ENCODE peak calls at places on chromosome 14, in ten cellular contexts. One of them, this sample, is unnamed.

GRCh38 chr14:75831455-75831854 is 150.3 kb downstream of the TGFB3 start:
- DNase-seq in endothelial cell: no peak
- DNase-seq in Calu3: peak
- DNase-seq in endodermal cell: no peak
- DNase-seq in omental fat pad: no peak
- DNase-seq in GM13977: no peak
- DNase-seq in HCT116: no peak
- DNase-seq in MM.1S: no peak
- DNase-seq in neural progenitor cell: no peak
- DNase-seq in GM20000: no peak
- DNase-seq in this sample: no peak

GRCh38 chr14:104319489-104320241 is 181.3 kb downstream of the KIF26A start:
- DNase-seq in endothelial cell: peak
- DNase-seq in Calu3: no peak
- DNase-seq in endodermal cell: peak
- DNase-seq in omental fat pad: no peak
- DNase-seq in GM13977: no peak
- DNase-seq in HCT116: no peak
- DNase-seq in MM.1S: no peak
- DNase-seq in neural progenitor cell: no peak
- DNase-seq in GM20000: no peak
- DNase-seq in this sample: no peak

GRCh38 chr14:76773188-76773885 is 12.1 kb downstream of the VASH1 start:
- DNase-seq in endothelial cell: no peak
- DNase-seq in Calu3: peak
- DNase-seq in endodermal cell: peak
- DNase-seq in omental fat pad: no peak
- DNase-seq in GM13977: no peak
- DNase-seq in HCT116: no peak
- DNase-seq in MM.1S: no peak
- DNase-seq in neural progenitor cell: no peak
- DNase-seq in GM20000: no peak
- DNase-seq in this sample: no peak

GRCh38 chr14:92599786-92600185 is 86.2 kb downstream of the RIN3 start:
- DNase-seq in endothelial cell: no peak
- DNase-seq in Calu3: no peak
- DNase-seq in endodermal cell: no peak
- DNase-seq in omental fat pad: no peak
- DNase-seq in GM13977: no peak
- DNase-seq in HCT116: no peak
- DNase-seq in MM.1S: no peak
- DNase-seq in neural progenitor cell: no peak
- DNase-seq in GM20000: no peak
- DNase-seq in this sample: no peak

GRCh38 chr14:33809456-33809855 is 141.4 kb downstream of the EGLN3 start:
- DNase-seq in endothelial cell: no peak
- DNase-seq in Calu3: no peak
- DNase-seq in endodermal cell: no peak
- DNase-seq in omental fat pad: no peak
- DNase-seq in GM13977: no peak
- DNase-seq in HCT116: no peak
- DNase-seq in MM.1S: no peak
- DNase-seq in neural progenitor cell: no peak
- DNase-seq in GM20000: no peak
- DNase-seq in this sample: no peak

GRCh38 chr14:68291820-68292219 is 472.2 kb downstream of the RAD51B start:
- DNase-seq in endothelial cell: no peak
- DNase-seq in Calu3: no peak
- DNase-seq in endodermal cell: peak
- DNase-seq in omental fat pad: no peak
- DNase-seq in GM13977: no peak
- DNase-seq in HCT116: peak
- DNase-seq in MM.1S: no peak
- DNase-seq in neural progenitor cell: no peak
- DNase-seq in GM20000: no peak
- DNase-seq in this sample: no peak

GRCh38 chr14:101499513-101499912 is 61.8 kb upstream of the DIO3 start:
- DNase-seq in endothelial cell: no peak
- DNase-seq in Calu3: no peak
- DNase-seq in endodermal cell: peak
- DNase-seq in omental fat pad: no peak
- DNase-seq in GM13977: no peak
- DNase-seq in HCT116: no peak
- DNase-seq in MM.1S: no peak
- DNase-seq in neural progenitor cell: no peak
- DNase-seq in GM20000: no peak
- DNase-seq in this sample: no peak

GRCh38 chr14:32383337-32384009 is 54.4 kb downstream of the AKAP6 start:
- DNase-seq in endothelial cell: no peak
- DNase-seq in Calu3: no peak
- DNase-seq in endodermal cell: no peak
- DNase-seq in omental fat pad: no peak
- DNase-seq in GM13977: no peak
- DNase-seq in HCT116: no peak
- DNase-seq in MM.1S: no peak
- DNase-seq in neural progenitor cell: no peak
- DNase-seq in GM20000: no peak
- DNase-seq in this sample: no peak

GRCh38 chr14:68584786-68585185 is 208.1 kb downstream of the ZFP36L1 start:
- DNase-seq in endothelial cell: no peak
- DNase-seq in Calu3: no peak
- DNase-seq in endodermal cell: no peak
- DNase-seq in omental fat pad: no peak
- DNase-seq in GM13977: no peak
- DNase-seq in HCT116: no peak
- DNase-seq in MM.1S: no peak
- DNase-seq in neural progenitor cell: no peak
- DNase-seq in GM20000: no peak
- DNase-seq in this sample: no peak

GRCh38 chr14:45253754-45254300 is 825 bp upstream of the MIS18BP1 start:
- DNase-seq in endothelial cell: no peak
- DNase-seq in Calu3: peak
- DNase-seq in endodermal cell: no peak
- DNase-seq in omental fat pad: no peak
- DNase-seq in GM13977: no peak
- DNase-seq in HCT116: peak
- DNase-seq in MM.1S: peak
- DNase-seq in neural progenitor cell: no peak
- DNase-seq in GM20000: peak
- DNase-seq in this sample: no peak

GRCh38 chr14:97056086-97056485 is 258.9 kb downstream of the VRK1 start:
- DNase-seq in endothelial cell: no peak
- DNase-seq in Calu3: no peak
- DNase-seq in endodermal cell: no peak
- DNase-seq in omental fat pad: no peak
- DNase-seq in GM13977: no peak
- DNase-seq in HCT116: no peak
- DNase-seq in MM.1S: no peak
- DNase-seq in neural progenitor cell: no peak
- DNase-seq in GM20000: no peak
- DNase-seq in this sample: no peak

GRCh38 chr14:101880016-101880297 is 84.4 kb upstream of the DYNC1H1 start:
- DNase-seq in endothelial cell: no peak
- DNase-seq in Calu3: no peak
- DNase-seq in endodermal cell: no peak
- DNase-seq in omental fat pad: no peak
- DNase-seq in GM13977: peak
- DNase-seq in HCT116: no peak
- DNase-seq in MM.1S: no peak
- DNase-seq in neural progenitor cell: no peak
- DNase-seq in GM20000: peak
- DNase-seq in this sample: no peak

GRCh38 chr14:66508846-66509621 is 1.1 kb downstream of the GPHN start:
- DNase-seq in endothelial cell: peak
- DNase-seq in Calu3: peak
- DNase-seq in endodermal cell: peak
- DNase-seq in omental fat pad: peak
- DNase-seq in GM13977: peak
- DNase-seq in HCT116: no peak
- DNase-seq in MM.1S: peak
- DNase-seq in neural progenitor cell: peak
- DNase-seq in GM20000: peak
- DNase-seq in this sample: peak

GRCh38 chr14:34237098-34237497 is 224.9 kb downstream of the SPTSSA start:
- DNase-seq in endothelial cell: no peak
- DNase-seq in Calu3: no peak
- DNase-seq in endodermal cell: no peak
- DNase-seq in omental fat pad: no peak
- DNase-seq in GM13977: no peak
- DNase-seq in HCT116: no peak
- DNase-seq in MM.1S: no peak
- DNase-seq in neural progenitor cell: no peak
- DNase-seq in GM20000: no peak
- DNase-seq in this sample: no peak

GRCh38 chr14:52342849-52343606 is 28.9 kb downstream of the PTGER2 start:
- DNase-seq in endothelial cell: no peak
- DNase-seq in Calu3: no peak
- DNase-seq in endodermal cell: no peak
- DNase-seq in omental fat pad: no peak
- DNase-seq in GM13977: no peak
- DNase-seq in HCT116: no peak
- DNase-seq in MM.1S: no peak
- DNase-seq in neural progenitor cell: no peak
- DNase-seq in GM20000: no peak
- DNase-seq in this sample: no peak

GRCh38 chr14:56085471-56085870 is 32.7 kb upstream of the PELI2 start:
- DNase-seq in endothelial cell: no peak
- DNase-seq in Calu3: no peak
- DNase-seq in endodermal cell: no peak
- DNase-seq in omental fat pad: no peak
- DNase-seq in GM13977: no peak
- DNase-seq in HCT116: no peak
- DNase-seq in MM.1S: no peak
- DNase-seq in neural progenitor cell: no peak
- DNase-seq in GM20000: no peak
- DNase-seq in this sample: no peak

DNA sequence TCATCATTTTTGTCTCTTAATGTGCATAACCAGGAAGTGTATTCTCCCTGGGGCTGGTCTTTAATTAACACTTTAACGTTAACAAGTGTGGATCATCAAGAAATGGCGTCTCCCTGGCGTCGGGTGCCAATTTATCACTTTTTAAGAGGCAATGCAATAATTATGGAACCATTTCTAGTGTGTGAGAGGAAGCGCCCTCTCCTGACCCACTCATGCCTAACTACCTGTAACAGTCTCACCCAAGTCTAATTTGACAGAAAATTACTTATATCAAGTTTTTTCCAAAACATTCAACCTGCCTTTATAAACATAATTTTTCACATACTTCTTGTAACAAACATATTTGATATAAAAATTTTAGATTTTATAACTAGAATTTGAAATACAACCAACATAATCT is 905.3 kb upstream of the MDGA2 start:
- DNase-seq in endothelial cell: no peak
- DNase-seq in Calu3: no peak
- DNase-seq in endodermal cell: no peak
- DNase-seq in omental fat pad: no peak
- DNase-seq in GM13977: no peak
- DNase-seq in HCT116: no peak
- DNase-seq in MM.1S: no peak
- DNase-seq in neural progenitor cell: no peak
- DNase-seq in GM20000: no peak
- DNase-seq in this sample: no peak
- TF ChIP-seq CTCF in endothelial cell: no peak
- TF ChIP-seq CTCF in Calu3: no peak
- TF ChIP-seq CTCF in endodermal cell: peak
- TF ChIP-seq CTCF in omental fat pad: no peak
- TF ChIP-seq CTCF in GM13977: no peak
- TF ChIP-seq CTCF in HCT116: no peak
- TF ChIP-seq CTCF in MM.1S: no peak
- TF ChIP-seq CTCF in neural progenitor cell: no peak
- TF ChIP-seq CTCF in GM20000: no peak
- TF ChIP-seq CTCF in this sample: no peak

GRCh38 chr14:60515244-60515695 is 6.3 kb downstream of the SIX6 start:
- DNase-seq in endothelial cell: peak
- DNase-seq in Calu3: no peak
- DNase-seq in endodermal cell: no peak
- DNase-seq in omental fat pad: no peak
- DNase-seq in GM13977: no peak
- DNase-seq in HCT116: no peak
- DNase-seq in MM.1S: no peak
- DNase-seq in neural progenitor cell: no peak
- DNase-seq in GM20000: no peak
- DNase-seq in this sample: no peak
- TF ChIP-seq CTCF in endothelial cell: peak
- TF ChIP-seq CTCF in Calu3: no peak
- TF ChIP-seq CTCF in endodermal cell: peak
- TF ChIP-seq CTCF in omental fat pad: no peak
- TF ChIP-seq CTCF in GM13977: no peak
- TF ChIP-seq CTCF in HCT116: no peak
- TF ChIP-seq CTCF in MM.1S: no peak
- TF ChIP-seq CTCF in neural progenitor cell: no peak
- TF ChIP-seq CTCF in GM20000: no peak
- TF ChIP-seq CTCF in this sample: no peak

DNA sequence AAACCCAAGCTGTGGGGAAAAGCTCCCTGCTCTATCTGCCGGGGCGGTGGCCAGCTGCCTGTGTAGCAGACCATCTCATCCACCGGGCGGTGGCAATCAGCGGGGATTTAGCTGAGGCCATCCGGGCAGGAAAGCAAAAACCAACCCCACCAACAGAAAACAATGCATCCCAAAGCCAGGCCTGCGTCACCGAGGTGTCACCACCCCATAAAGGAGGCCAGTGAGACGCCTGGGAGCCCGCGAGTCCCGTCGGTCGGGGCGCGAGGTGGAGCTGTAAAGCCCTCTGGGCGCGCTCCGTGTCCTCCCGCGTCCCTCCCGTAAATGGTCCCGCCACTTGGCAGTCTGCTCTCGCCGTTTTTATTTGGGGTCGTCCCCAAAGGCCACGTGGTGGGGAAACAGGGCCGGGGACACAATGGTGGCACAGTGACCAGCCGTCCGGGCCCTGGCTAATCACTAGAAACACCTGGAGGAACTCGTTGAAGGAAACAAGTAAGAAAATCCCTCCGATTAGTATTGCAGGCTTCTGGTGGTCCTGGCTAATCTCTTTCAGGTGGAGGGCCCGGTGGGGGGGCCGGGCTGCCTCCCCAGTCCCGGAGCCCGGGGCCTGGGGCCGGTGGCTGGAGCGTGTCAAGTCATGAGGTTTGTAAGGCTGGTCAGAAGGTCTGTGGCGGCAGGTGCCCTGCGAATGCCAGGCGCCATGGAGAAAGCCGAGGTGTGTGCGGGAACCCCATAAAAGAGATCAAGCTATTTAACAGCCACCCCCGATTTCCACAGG is 94.7 kb upstream of the GSC start:
- DNase-seq in endothelial cell: peak
- DNase-seq in Calu3: peak
- DNase-seq in endodermal cell: peak
- DNase-seq in omental fat pad: no peak
- DNase-seq in GM13977: no peak
- DNase-seq in HCT116: no peak
- DNase-seq in MM.1S: no peak
- DNase-seq in neural progenitor cell: peak
- DNase-seq in GM20000: no peak
- DNase-seq in this sample: no peak
- TF ChIP-seq CTCF in endothelial cell: no peak
- TF ChIP-seq CTCF in Calu3: no peak
- TF ChIP-seq CTCF in endodermal cell: peak
- TF ChIP-seq CTCF in omental fat pad: no peak
- TF ChIP-seq CTCF in GM13977: no peak
- TF ChIP-seq CTCF in HCT116: no peak
- TF ChIP-seq CTCF in MM.1S: no peak
- TF ChIP-seq CTCF in neural progenitor cell: no peak
- TF ChIP-seq CTCF in GM20000: no peak
- TF ChIP-seq CTCF in this sample: no peak

GRCh38 chr14:70514168-70515069 is 20.4 kb downstream of the ADAM20 start:
- DNase-seq in endothelial cell: no peak
- DNase-seq in Calu3: no peak
- DNase-seq in endodermal cell: no peak
- DNase-seq in omental fat pad: no peak
- DNase-seq in GM13977: peak
- DNase-seq in HCT116: no peak
- DNase-seq in MM.1S: no peak
- DNase-seq in neural progenitor cell: no peak
- DNase-seq in GM20000: no peak
- DNase-seq in this sample: no peak
- TF ChIP-seq CTCF in endothelial cell: no peak
- TF ChIP-seq CTCF in Calu3: no peak
- TF ChIP-seq CTCF in endodermal cell: no peak
- TF ChIP-seq CTCF in omental fat pad: no peak
- TF ChIP-seq CTCF in GM13977: no peak
- TF ChIP-seq CTCF in HCT116: no peak
- TF ChIP-seq CTCF in MM.1S: no peak
- TF ChIP-seq CTCF in neural progenitor cell: no peak
- TF ChIP-seq CTCF in GM20000: no peak
- TF ChIP-seq CTCF in this sample: no peak